ENCODE peak calls at places on chromosomes 11 and 22, in five cellular contexts. One of them, this sample, is unnamed.

GRCh38 chr22:43269325-43270040 is 73.7 kb downstream of the SCUBE1 start:
- DNase-seq in CD8-positive, alpha-beta memory T cell: no peak
- DNase-seq in GM13976: no peak
- DNase-seq in C1 segment of cervical spinal cord: no peak
- DNase-seq in AG09319: no peak
- DNase-seq in this sample: no peak

GRCh38 chr11:122155001-122155400 is 39.0 kb upstream of the BLID start:
- DNase-seq in CD8-positive, alpha-beta memory T cell: no peak
- DNase-seq in GM13976: no peak
- DNase-seq in AG09319: no peak
- DNase-seq in C1 segment of cervical spinal cord: no peak
- DNase-seq in this sample: no peak

GRCh38 chr11:12769834-12770345 is 95.7 kb downstream of the TEAD1 start:
- DNase-seq in C1 segment of cervical spinal cord: no peak
- DNase-seq in CD8-positive, alpha-beta memory T cell: no peak
- DNase-seq in GM13976: no peak
- DNase-seq in AG09319: no peak
- DNase-seq in this sample: peak; percentile 87

GRCh38 chr22:46240917-46241316 is 9.2 kb downstream of the CDPF1 start:
- DNase-seq in GM13976: no peak
- DNase-seq in CD8-positive, alpha-beta memory T cell: no peak
- DNase-seq in C1 segment of cervical spinal cord: no peak
- DNase-seq in AG09319: no peak
- DNase-seq in this sample: no peak

GRCh38 chr11:109033627-109034340 is 368.9 kb downstream of the DDX10 start:
- DNase-seq in C1 segment of cervical spinal cord: no peak
- DNase-seq in CD8-positive, alpha-beta memory T cell: no peak
- DNase-seq in AG09319: peak; percentile 52
- DNase-seq in GM13976: no peak
- DNase-seq in this sample: peak; percentile 99

GRCh38 chr11:116371146-116371545 is 401.6 kb downstream of the BUD13 start:
- DNase-seq in CD8-positive, alpha-beta memory T cell: no peak
- DNase-seq in AG09319: no peak
- DNase-seq in C1 segment of cervical spinal cord: no peak
- DNase-seq in GM13976: no peak
- DNase-seq in this sample: no peak

GRCh38 chr11:8739309-8739793 is 56.8 kb downstream of the RPL27A start:
- DNase-seq in C1 segment of cervical spinal cord: no peak
- DNase-seq in CD8-positive, alpha-beta memory T cell: no peak
- DNase-seq in GM13976: no peak
- DNase-seq in AG09319: no peak
- DNase-seq in this sample: peak; percentile 57

GRCh38 chr11:82698576-82699352 is 34.9 kb downstream of the FAM181B start:
- DNase-seq in GM13976: no peak
- DNase-seq in CD8-positive, alpha-beta memory T cell: no peak
- DNase-seq in AG09319: no peak
- DNase-seq in C1 segment of cervical spinal cord: no peak
- DNase-seq in this sample: no peak

GRCh38 chr11:45083544-45084087 is 62.8 kb upstream of the PRDM11 start:
- DNase-seq in CD8-positive, alpha-beta memory T cell: no peak
- DNase-seq in C1 segment of cervical spinal cord: no peak
- DNase-seq in AG09319: no peak
- DNase-seq in GM13976: no peak
- DNase-seq in this sample: no peak

GRCh38 chr11:116913000-116913399 is 75.6 kb upstream of the APOA1 start:
- DNase-seq in C1 segment of cervical spinal cord: no peak
- DNase-seq in GM13976: no peak
- DNase-seq in AG09319: peak; percentile 39
- DNase-seq in CD8-positive, alpha-beta memory T cell: no peak
- DNase-seq in this sample: peak; percentile 87

GRCh38 chr11:6655020-6655789 is 404 bp downstream of the DCHS1 start:
- DNase-seq in CD8-positive, alpha-beta memory T cell: peak; percentile 8
- DNase-seq in C1 segment of cervical spinal cord: no peak
- DNase-seq in GM13976: no peak
- DNase-seq in AG09319: no peak
- DNase-seq in this sample: no peak

GRCh38 chr11:23778971-23779370 is 717.9 kb upstream of the LUZP2 start:
- DNase-seq in AG09319: no peak
- DNase-seq in GM13976: no peak
- DNase-seq in C1 segment of cervical spinal cord: no peak
- DNase-seq in CD8-positive, alpha-beta memory T cell: no peak
- DNase-seq in this sample: no peak

GRCh38 chr11:45933131-45933821 is 10.8 kb downstream of the LARGE2 start:
- DNase-seq in GM13976: peak; percentile 65
- DNase-seq in AG09319: no peak
- DNase-seq in C1 segment of cervical spinal cord: no peak
- DNase-seq in CD8-positive, alpha-beta memory T cell: no peak
- DNase-seq in this sample: peak; percentile 28

GRCh38 chr11:65578667-65579066 is 2.8 kb downstream of the EHBP1L1 start:
- DNase-seq in CD8-positive, alpha-beta memory T cell: no peak
- DNase-seq in AG09319: no peak
- DNase-seq in GM13976: no peak
- DNase-seq in C1 segment of cervical spinal cord: no peak
- DNase-seq in this sample: no peak

GRCh38 chr11:10407055-10407454 is 48.0 kb upstream of the AMPD3 start:
- DNase-seq in C1 segment of cervical spinal cord: no peak
- DNase-seq in GM13976: no peak
- DNase-seq in CD8-positive, alpha-beta memory T cell: no peak
- DNase-seq in AG09319: no peak
- DNase-seq in this sample: peak; percentile 28

GRCh38 chr11:9568854-9569587 is 4.4 kb upstream of the WEE1 start:
- DNase-seq in C1 segment of cervical spinal cord: no peak
- DNase-seq in CD8-positive, alpha-beta memory T cell: peak; percentile 4
- DNase-seq in GM13976: peak; percentile 22
- DNase-seq in AG09319: peak; percentile 91
- DNase-seq in this sample: peak; percentile 93

GRCh38 chr22:32661296-32661695 is 140.2 kb upstream of the TIMP3 start:
- DNase-seq in CD8-positive, alpha-beta memory T cell: no peak
- DNase-seq in C1 segment of cervical spinal cord: no peak
- DNase-seq in GM13976: no peak
- DNase-seq in AG09319: peak; percentile 70
- DNase-seq in this sample: peak; percentile 94

GRCh38 chr11:96045622-96046456 is 121.9 kb upstream of the MTMR2 start:
- DNase-seq in GM13976: no peak
- DNase-seq in C1 segment of cervical spinal cord: peak; percentile 30
- DNase-seq in AG09319: peak; percentile 59
- DNase-seq in CD8-positive, alpha-beta memory T cell: no peak
- DNase-seq in this sample: peak; percentile 93

GRCh38 chr11:129724866-129725265 is 90.8 kb upstream of the TMEM45B start:
- DNase-seq in AG09319: no peak
- DNase-seq in C1 segment of cervical spinal cord: no peak
- DNase-seq in GM13976: no peak
- DNase-seq in CD8-positive, alpha-beta memory T cell: no peak
- DNase-seq in this sample: no peak

GRCh38 chr22:22578702-22579424 is 19.8 kb upstream of the PRAME start:
- DNase-seq in GM13976: no peak
- DNase-seq in AG09319: no peak
- DNase-seq in C1 segment of cervical spinal cord: no peak
- DNase-seq in CD8-positive, alpha-beta memory T cell: no peak
- DNase-seq in this sample: peak; percentile 52

GRCh38 chr11:32309541-32310217 is 125.7 kb downstream of the WT1 start:
- DNase-seq in CD8-positive, alpha-beta memory T cell: no peak
- DNase-seq in AG09319: no peak
- DNase-seq in C1 segment of cervical spinal cord: no peak
- DNase-seq in GM13976: no peak
- DNase-seq in this sample: no peak

GRCh38 chr22:22156716-22157499 is 87.7 kb upstream of the VPREB1 start:
- DNase-seq in GM13976: peak; percentile 85
- DNase-seq in AG09319: peak; percentile 18
- DNase-seq in C1 segment of cervical spinal cord: no peak
- DNase-seq in CD8-positive, alpha-beta memory T cell: peak; percentile 46
- DNase-seq in this sample: peak; percentile 80

GRCh38 chr11:119195680-119196079 is 10.4 kb downstream of the NHERF4 start:
- DNase-seq in CD8-positive, alpha-beta memory T cell: no peak
- DNase-seq in AG09319: no peak
- DNase-seq in C1 segment of cervical spinal cord: no peak
- DNase-seq in GM13976: peak; percentile 42
- DNase-seq in this sample: peak; percentile 52

GRCh38 chr11:2498750-2499149 is 53.9 kb downstream of the KCNQ1 start:
- DNase-seq in AG09319: no peak
- DNase-seq in C1 segment of cervical spinal cord: no peak
- DNase-seq in CD8-positive, alpha-beta memory T cell: no peak
- DNase-seq in GM13976: no peak
- DNase-seq in this sample: no peak

GRCh38 chr11:125123947-125124633 is 12.7 kb upstream of the TMEM218 start:
- DNase-seq in CD8-positive, alpha-beta memory T cell: peak; percentile 13
- DNase-seq in GM13976: peak; percentile 40
- DNase-seq in C1 segment of cervical spinal cord: no peak
- DNase-seq in AG09319: peak; percentile 23
- DNase-seq in this sample: peak; percentile 73

GRCh38 chr11:834371-835316 is 1.9 kb downstream of the CD151 start:
- DNase-seq in AG09319: peak; percentile 34
- DNase-seq in C1 segment of cervical spinal cord: peak; percentile 34
- DNase-seq in CD8-positive, alpha-beta memory T cell: no peak
- DNase-seq in GM13976: no peak
- DNase-seq in this sample: peak; percentile 58

GRCh38 chr11:65300621-65301290 is 13.9 kb upstream of the CDC42EP2 start:
- DNase-seq in GM13976: no peak
- DNase-seq in AG09319: no peak
- DNase-seq in CD8-positive, alpha-beta memory T cell: no peak
- DNase-seq in C1 segment of cervical spinal cord: no peak
- DNase-seq in this sample: no peak

GRCh38 chr11:77734890-77735289 is 85.6 kb downstream of the RSF1 start:
- DNase-seq in AG09319: no peak
- DNase-seq in C1 segment of cervical spinal cord: no peak
- DNase-seq in GM13976: no peak
- DNase-seq in CD8-positive, alpha-beta memory T cell: no peak
- DNase-seq in this sample: no peak

GRCh38 chr11:78219493-78220217 is 30.9 kb downstream of the USP35 start:
- DNase-seq in CD8-positive, alpha-beta memory T cell: no peak
- DNase-seq in AG09319: no peak
- DNase-seq in GM13976: no peak
- DNase-seq in C1 segment of cervical spinal cord: no peak
- DNase-seq in this sample: no peak